ENCODE peak calls at places on chromosomes 4 and X, in four cellular contexts. One of them, this sample, is unnamed.

GRCh38 chr4:144818136-144818535 is 172.2 kb downstream of the HHIP start:
- DNase-seq in K562: no peak
- DNase-seq in HepG2: no peak
- DNase-seq in H1: no peak
- DNase-seq in this sample: no peak

GRCh38 chr4:140743194-140743931 is 12.8 kb downstream of the TBC1D9 start:
- DNase-seq in K562: no peak
- DNase-seq in HepG2: peak
- DNase-seq in H1: no peak
- DNase-seq in this sample: peak

GRCh38 chrX:130086414-130087207 is 23.7 kb downstream of the ELF4 start:
- DNase-seq in K562: no peak
- DNase-seq in HepG2: no peak
- DNase-seq in H1: no peak
- DNase-seq in this sample: no peak

GRCh38 chr4:119832731-119833233 is 204.2 kb upstream of the PDE5A start:
- DNase-seq in K562: no peak
- DNase-seq in HepG2: no peak
- DNase-seq in H1: no peak
- DNase-seq in this sample: no peak

GRCh38 chrX:101659601-101660063 is at the start of gene ARMCX2:
- DNase-seq in K562: no peak
- DNase-seq in HepG2: no peak
- DNase-seq in H1: no peak
- DNase-seq in this sample: no peak

GRCh38 chr4:2767705-2768074 is 11.6 kb upstream of the TNIP2 start:
- DNase-seq in K562: no peak
- DNase-seq in HepG2: no peak
- DNase-seq in H1: no peak
- DNase-seq in this sample: no peak

GRCh38 chr4:94834496-94834895 is 76.7 kb downstream of the BMPR1B start:
- DNase-seq in K562: no peak
- DNase-seq in HepG2: no peak
- DNase-seq in H1: no peak
- DNase-seq in this sample: no peak

GRCh38 chr4:95445251-95445650 is 103.5 kb downstream of the UNC5C start:
- DNase-seq in K562: no peak
- DNase-seq in HepG2: no peak
- DNase-seq in H1: no peak
- DNase-seq in this sample: no peak

GRCh38 chr4:36244257-36245084 is at the start of gene ARAP2:
- DNase-seq in K562: peak
- DNase-seq in HepG2: no peak
- DNase-seq in H1: no peak
- DNase-seq in this sample: no peak

GRCh38 chr4:159899596-159899995 is 796.7 kb downstream of the RAPGEF2 start:
- DNase-seq in K562: no peak
- DNase-seq in HepG2: no peak
- DNase-seq in H1: no peak
- DNase-seq in this sample: no peak

GRCh38 chr4:40484346-40484745 is 145.3 kb downstream of the RBM47 start:
- DNase-seq in K562: no peak
- DNase-seq in HepG2: no peak
- DNase-seq in H1: no peak
- DNase-seq in this sample: no peak

GRCh38 chrX:38045697-38046096 is 39.3 kb downstream of the SYTL5 start:
- DNase-seq in K562: no peak
- DNase-seq in HepG2: no peak
- DNase-seq in H1: no peak
- DNase-seq in this sample: no peak

GRCh38 chrX:149527705-149528104 is 13.1 kb upstream of the EOLA1 start:
- DNase-seq in K562: peak
- DNase-seq in HepG2: peak
- DNase-seq in H1: no peak
- DNase-seq in this sample: no peak

GRCh38 chr4:3364634-3365314 is 72.0 kb downstream of the RGS12 start:
- DNase-seq in K562: no peak
- DNase-seq in HepG2: no peak
- DNase-seq in H1: no peak
- DNase-seq in this sample: no peak

GRCh38 chr4:158895797-158896442 is 127.1 kb downstream of the FNIP2 start:
- DNase-seq in K562: no peak
- DNase-seq in HepG2: no peak
- DNase-seq in H1: no peak
- DNase-seq in this sample: no peak

GRCh38 chr4:91963489-91963888 is 340.3 kb upstream of the GRID2 start:
- DNase-seq in K562: no peak
- DNase-seq in HepG2: no peak
- DNase-seq in H1: no peak
- DNase-seq in this sample: no peak

GRCh38 chrX:135389717-135390116 is 32.0 kb upstream of the SMIM10L2A start:
- DNase-seq in K562: no peak
- DNase-seq in HepG2: peak
- DNase-seq in H1: peak
- DNase-seq in this sample: no peak

GRCh38 chr4:78776031-78776728 is at the start of gene BMP2K:
- DNase-seq in K562: peak
- DNase-seq in HepG2: peak
- DNase-seq in H1: peak
- DNase-seq in this sample: no peak

GRCh38 chr4:112213091-112213490 is 18.5 kb upstream of the AP1AR start:
- DNase-seq in K562: peak
- DNase-seq in HepG2: peak
- DNase-seq in H1: no peak
- DNase-seq in this sample: no peak

GRCh38 chrX:16033336-16033735 is 90.0 kb upstream of the GRPR start:
- DNase-seq in K562: no peak
- DNase-seq in HepG2: no peak
- DNase-seq in H1: no peak
- DNase-seq in this sample: no peak

GRCh38 chr4:72283357-72283756 is 251.6 kb downstream of the NPFFR2 start:
- DNase-seq in K562: no peak
- DNase-seq in HepG2: no peak
- DNase-seq in H1: no peak
- DNase-seq in this sample: no peak

GRCh38 chrX:96576358-96576757 is 108.3 kb upstream of the DIAPH2 start:
- DNase-seq in K562: no peak
- DNase-seq in HepG2: no peak
- DNase-seq in H1: no peak
- DNase-seq in this sample: no peak

GRCh38 chrX:14529288-14529989 is at the start of gene GLRA2:
- DNase-seq in K562: peak
- DNase-seq in HepG2: peak
- DNase-seq in H1: no peak
- DNase-seq in this sample: no peak

GRCh38 chrX:120768681-120769080 is 107.0 kb downstream of the CT47B1 start:
- DNase-seq in K562: no peak
- DNase-seq in HepG2: no peak
- DNase-seq in H1: no peak
- DNase-seq in this sample: no peak

GRCh38 chr4:90349632-90350031 is 222.4 kb downstream of the CCSER1 start:
- DNase-seq in K562: no peak
- DNase-seq in HepG2: no peak
- DNase-seq in H1: no peak
- DNase-seq in this sample: no peak

GRCh38 chr4:23899565-23899964 is 9.7 kb upstream of the PPARGC1A start:
- DNase-seq in K562: no peak
- DNase-seq in HepG2: no peak
- DNase-seq in H1: no peak
- DNase-seq in this sample: no peak

GRCh38 chr4:3291411-3291968 is 1.3 kb upstream of the RGS12 start:
- DNase-seq in K562: no peak
- DNase-seq in HepG2: peak
- DNase-seq in H1: no peak
- DNase-seq in this sample: no peak

GRCh38 chr4:6251365-6251764 is 18.3 kb upstream of the WFS1 start:
- DNase-seq in K562: no peak
- DNase-seq in HepG2: no peak
- DNase-seq in H1: no peak
- DNase-seq in this sample: no peak

GRCh38 chrX:96683997-96684338 is 674 bp upstream of the DIAPH2 start:
- DNase-seq in K562: no peak
- DNase-seq in HepG2: peak
- DNase-seq in H1: no peak
- DNase-seq in this sample: no peak

GRCh38 chr4:157655101-157655818 is 434.7 kb downstream of the GRIA2 start:
- DNase-seq in K562: no peak
- DNase-seq in HepG2: no peak
- DNase-seq in H1: no peak
- DNase-seq in this sample: no peak

GRCh38 chr4:112857461-112857860 is 192.0 kb upstream of the ANK2 start:
- DNase-seq in K562: no peak
- DNase-seq in HepG2: no peak
- DNase-seq in H1: no peak
- DNase-seq in this sample: no peak

GRCh38 chr4:79869597-79870336 is 203.3 kb downstream of the ANTXR2 start:
- DNase-seq in K562: no peak
- DNase-seq in HepG2: no peak
- DNase-seq in H1: no peak
- DNase-seq in this sample: no peak

GRCh38 chrX:54483946-54484345 is 12.1 kb downstream of the FGD1 start:
- DNase-seq in K562: no peak
- DNase-seq in HepG2: no peak
- DNase-seq in H1: no peak
- DNase-seq in this sample: no peak

GRCh38 chrX:9341305-9342201 is 123.3 kb upstream of the TBL1X start:
- DNase-seq in K562: peak
- DNase-seq in HepG2: no peak
- DNase-seq in H1: no peak
- DNase-seq in this sample: peak

GRCh38 chr4:114383721-114384120 is 214.9 kb upstream of the UGT8 start:
- DNase-seq in K562: no peak
- DNase-seq in HepG2: no peak
- DNase-seq in H1: no peak
- DNase-seq in this sample: no peak

GRCh38 chr4:85952982-85953650 is 406.7 kb downstream of the MAPK10 start:
- DNase-seq in K562: no peak
- DNase-seq in HepG2: no peak
- DNase-seq in H1: no peak
- DNase-seq in this sample: no peak

GRCh38 chr4:85953651-85954018 is 406.2 kb downstream of the MAPK10 start:
- DNase-seq in K562: no peak
- DNase-seq in HepG2: no peak
- DNase-seq in H1: no peak
- DNase-seq in this sample: no peak

GRCh38 chr4:85956296-85956955 is 403.4 kb downstream of the MAPK10 start:
- DNase-seq in K562: no peak
- DNase-seq in HepG2: no peak
- DNase-seq in H1: no peak
- DNase-seq in this sample: no peak

GRCh38 chr4:85952518-85952917 is 407.3 kb downstream of the MAPK10 start:
- DNase-seq in K562: no peak
- DNase-seq in HepG2: no peak
- DNase-seq in H1: no peak
- DNase-seq in this sample: no peak

GRCh38 chr4:85955614-85956295 is 404.1 kb downstream of the MAPK10 start:
- DNase-seq in K562: peak
- DNase-seq in HepG2: no peak
- DNase-seq in H1: no peak
- DNase-seq in this sample: no peak
- TF ChIP-seq HDAC6 in K562: no peak
- TF ChIP-seq HDAC6 in HepG2: no peak
- TF ChIP-seq HDAC6 in H1: no peak
- TF ChIP-seq HDAC6 in this sample: no peak

GRCh38 chr4:17781831-17782287 is 438 bp upstream of the FAM184B start:
- DNase-seq in K562: no peak
- DNase-seq in HepG2: no peak
- DNase-seq in H1: no peak
- DNase-seq in this sample: no peak

GRCh38 chr4:17785858-17786257 is 4.4 kb upstream of the FAM184B start:
- DNase-seq in K562: no peak
- DNase-seq in HepG2: no peak
- DNase-seq in H1: no peak
- DNase-seq in this sample: no peak

GRCh38 chr4:17781072-17781830 is at the start of gene FAM184B:
- DNase-seq in K562: no peak
- DNase-seq in HepG2: no peak
- DNase-seq in H1: no peak
- DNase-seq in this sample: no peak

GRCh38 chr4:17778431-17778830 is 3.0 kb downstream of the FAM184B start:
- DNase-seq in K562: no peak
- DNase-seq in HepG2: no peak
- DNase-seq in H1: no peak
- DNase-seq in this sample: no peak

GRCh38 chr4:17780461-17781071 is 855 bp downstream of the FAM184B start:
- DNase-seq in K562: no peak
- DNase-seq in HepG2: no peak
- DNase-seq in H1: no peak
- DNase-seq in this sample: no peak
- TF ChIP-seq USF2 in K562: no peak
- TF ChIP-seq USF2 in HepG2: no peak
- TF ChIP-seq USF2 in H1: no peak
- TF ChIP-seq USF2 in this sample: no peak

GRCh38 chr4:148273501-148273986 is 168.7 kb downstream of the NR3C2 start:
- DNase-seq in K562: no peak
- DNase-seq in HepG2: no peak
- DNase-seq in H1: no peak
- DNase-seq in this sample: no peak
- TF ChIP-seq HDAC6 in K562: no peak
- TF ChIP-seq HDAC6 in HepG2: no peak
- TF ChIP-seq HDAC6 in H1: no peak
- TF ChIP-seq HDAC6 in this sample: no peak

GRCh38 chrX:131671714-131672113 is 127.8 kb downstream of the OR13H1 start:
- DNase-seq in K562: no peak
- DNase-seq in HepG2: no peak
- DNase-seq in H1: no peak
- DNase-seq in this sample: no peak

GRCh38 chrX:131677655-131678628 is 134.1 kb downstream of the OR13H1 start:
- DNase-seq in K562: peak
- DNase-seq in HepG2: peak
- DNase-seq in H1: peak
- DNase-seq in this sample: no peak

GRCh38 chrX:131675596-131676194 is 131.8 kb downstream of the OR13H1 start:
- DNase-seq in K562: peak
- DNase-seq in HepG2: peak
- DNase-seq in H1: no peak
- DNase-seq in this sample: no peak
- TF ChIP-seq USF2 in K562: no peak
- TF ChIP-seq USF2 in HepG2: no peak
- TF ChIP-seq USF2 in H1: no peak
- TF ChIP-seq USF2 in this sample: no peak

GRCh38 chrX:110170029-110170428 is 147.9 kb downstream of the AMMECR1 start:
- DNase-seq in K562: no peak
- DNase-seq in HepG2: no peak
- DNase-seq in H1: no peak
- DNase-seq in this sample: no peak

GRCh38 chrX:110172215-110172614 is 145.7 kb downstream of the AMMECR1 start:
- DNase-seq in K562: no peak
- DNase-seq in HepG2: no peak
- DNase-seq in H1: no peak
- DNase-seq in this sample: peak

GRCh38 chrX:110171442-110171841 is 146.4 kb downstream of the AMMECR1 start:
- DNase-seq in K562: no peak
- DNase-seq in HepG2: no peak
- DNase-seq in H1: no peak
- DNase-seq in this sample: no peak

GRCh38 chrX:110167952-110168451 is 149.9 kb downstream of the AMMECR1 start:
- DNase-seq in K562: peak
- DNase-seq in HepG2: no peak
- DNase-seq in H1: no peak
- DNase-seq in this sample: no peak

GRCh38 chrX:110168585-110168984 is 149.3 kb downstream of the AMMECR1 start:
- DNase-seq in K562: no peak
- DNase-seq in HepG2: no peak
- DNase-seq in H1: no peak
- DNase-seq in this sample: no peak
- TF ChIP-seq HDAC6 in K562: no peak
- TF ChIP-seq HDAC6 in HepG2: no peak
- TF ChIP-seq HDAC6 in H1: no peak
- TF ChIP-seq HDAC6 in this sample: no peak

This sample was measured in GM12878.